ENCODE peak calls at places on chromosomes 2 and 18, in four cellular contexts. One of them, this sample, is unnamed.

GRCh38 chr2:393711-394696 is 106.1 kb upstream of the ALKAL2 start:
- DNase-seq in H9: no peak
- DNase-seq in neuronal stem cell: peak; percentile 12
- DNase-seq in IMR-90: no peak
- DNase-seq in this sample: peak; percentile 94

GRCh38 chr2:128260239-128261138 is 58.2 kb downstream of the HS6ST1 start:
- DNase-seq in IMR-90: peak; percentile 81
- DNase-seq in neuronal stem cell: peak; percentile 61
- DNase-seq in H9: peak; percentile 83
- DNase-seq in this sample: peak; percentile 78

GRCh38 chr2:190596998-190597397 is 51.9 kb upstream of the NAB1 start:
- DNase-seq in IMR-90: no peak
- DNase-seq in H9: no peak
- DNase-seq in neuronal stem cell: no peak
- DNase-seq in this sample: no peak

GRCh38 chr18:23154823-23155517 is 19.7 kb downstream of the CABLES1 start:
- DNase-seq in IMR-90: no peak
- DNase-seq in neuronal stem cell: no peak
- DNase-seq in H9: no peak
- DNase-seq in this sample: no peak

GRCh38 chr2:162166174-162166573 is 14.1 kb upstream of the GCG start:
- DNase-seq in neuronal stem cell: no peak
- DNase-seq in H9: no peak
- DNase-seq in IMR-90: no peak
- DNase-seq in this sample: no peak

GRCh38 chr2:185970148-185970852 is 231.7 kb downstream of the FSIP2 start:
- DNase-seq in H9: no peak
- DNase-seq in IMR-90: no peak
- DNase-seq in neuronal stem cell: no peak
- DNase-seq in this sample: no peak

GRCh38 chr18:3455938-3456685 is 6.1 kb downstream of the TGIF1 start:
- DNase-seq in IMR-90: peak; percentile 54
- DNase-seq in H9: no peak
- DNase-seq in neuronal stem cell: no peak
- DNase-seq in this sample: peak; percentile 39

GRCh38 chr2:97645112-97645699 is 656 bp upstream of the COX5B start:
- DNase-seq in neuronal stem cell: peak; percentile 11
- DNase-seq in IMR-90: no peak
- DNase-seq in H9: peak; percentile 41
- DNase-seq in this sample: no peak

GRCh38 chr2:47046271-47046670 is 108.8 kb downstream of the STPG4 start:
- DNase-seq in H9: no peak
- DNase-seq in neuronal stem cell: no peak
- DNase-seq in IMR-90: no peak
- DNase-seq in this sample: no peak

GRCh38 chr18:79792988-79793355 is 4.8 kb upstream of the KCNG2 start:
- DNase-seq in neuronal stem cell: no peak
- DNase-seq in H9: no peak
- DNase-seq in IMR-90: no peak
- DNase-seq in this sample: no peak

GRCh38 chr2:140256080-140256479 is 1475.9 kb upstream of the NXPH2 start:
- DNase-seq in H9: no peak
- DNase-seq in neuronal stem cell: no peak
- DNase-seq in IMR-90: no peak
- DNase-seq in this sample: no peak

GRCh38 chr18:45521151-45521550 is 94.1 kb upstream of the SLC14A2 start:
- DNase-seq in IMR-90: peak; percentile 67
- DNase-seq in neuronal stem cell: no peak
- DNase-seq in H9: no peak
- DNase-seq in this sample: peak; percentile 10

GRCh38 chr2:213069531-213069930 is 81.9 kb downstream of the IKZF2 start:
- DNase-seq in H9: no peak
- DNase-seq in IMR-90: peak; percentile 15
- DNase-seq in neuronal stem cell: no peak
- DNase-seq in this sample: no peak

GRCh38 chr2:123080331-123080730 is 944.8 kb upstream of the CNTNAP5 start:
- DNase-seq in IMR-90: no peak
- DNase-seq in H9: no peak
- DNase-seq in neuronal stem cell: no peak
- DNase-seq in this sample: no peak

GRCh38 chr18:23998811-23999210 is 15.7 kb upstream of the TTC39C start:
- DNase-seq in H9: no peak
- DNase-seq in neuronal stem cell: no peak
- DNase-seq in IMR-90: no peak
- DNase-seq in this sample: no peak

GRCh38 chr18:52869942-52870907 is 530.2 kb downstream of the DCC start:
- DNase-seq in H9: peak; percentile 74
- DNase-seq in neuronal stem cell: peak; percentile 17
- DNase-seq in IMR-90: no peak
- DNase-seq in this sample: no peak

GRCh38 chr2:102021776-102022175 is 30.0 kb downstream of the IL1R2 start:
- DNase-seq in H9: no peak
- DNase-seq in IMR-90: no peak
- DNase-seq in neuronal stem cell: no peak
- DNase-seq in this sample: no peak

GRCh38 chr2:28036307-28036706 is 145.8 kb downstream of the BABAM2 start:
- DNase-seq in H9: no peak
- DNase-seq in IMR-90: peak; percentile 30
- DNase-seq in neuronal stem cell: no peak
- DNase-seq in this sample: peak; percentile 53

GRCh38 chr2:171673928-171674327 is 13.3 kb upstream of the DYNC1I2 start:
- DNase-seq in neuronal stem cell: no peak
- DNase-seq in IMR-90: peak; percentile 18
- DNase-seq in H9: no peak
- DNase-seq in this sample: no peak

GRCh38 chr2:216594081-216594480 is 39.1 kb upstream of the IGFBP2 start:
- DNase-seq in IMR-90: no peak
- DNase-seq in H9: no peak
- DNase-seq in neuronal stem cell: no peak
- DNase-seq in this sample: no peak

GRCh38 chr2:15955232-15955983 is 15.1 kb downstream of the MYCN start:
- DNase-seq in IMR-90: no peak
- DNase-seq in H9: no peak
- DNase-seq in neuronal stem cell: no peak
- DNase-seq in this sample: no peak

GRCh38 chr2:104340879-104341812 is 512.8 kb upstream of the POU3F3 start:
- DNase-seq in IMR-90: no peak
- DNase-seq in neuronal stem cell: no peak
- DNase-seq in H9: no peak
- DNase-seq in this sample: no peak

GRCh38 chr2:51013060-51013746 is 18.7 kb downstream of the NRXN1 start:
- DNase-seq in IMR-90: peak; percentile 12
- DNase-seq in neuronal stem cell: peak; percentile 8
- DNase-seq in H9: peak; percentile 75
- DNase-seq in this sample: no peak

GRCh38 chr2:45649457-45649854 is 2.0 kb upstream of the PRKCE start:
- DNase-seq in neuronal stem cell: no peak
- DNase-seq in IMR-90: peak; percentile 13
- DNase-seq in H9: no peak
- DNase-seq in this sample: no peak

DNA sequence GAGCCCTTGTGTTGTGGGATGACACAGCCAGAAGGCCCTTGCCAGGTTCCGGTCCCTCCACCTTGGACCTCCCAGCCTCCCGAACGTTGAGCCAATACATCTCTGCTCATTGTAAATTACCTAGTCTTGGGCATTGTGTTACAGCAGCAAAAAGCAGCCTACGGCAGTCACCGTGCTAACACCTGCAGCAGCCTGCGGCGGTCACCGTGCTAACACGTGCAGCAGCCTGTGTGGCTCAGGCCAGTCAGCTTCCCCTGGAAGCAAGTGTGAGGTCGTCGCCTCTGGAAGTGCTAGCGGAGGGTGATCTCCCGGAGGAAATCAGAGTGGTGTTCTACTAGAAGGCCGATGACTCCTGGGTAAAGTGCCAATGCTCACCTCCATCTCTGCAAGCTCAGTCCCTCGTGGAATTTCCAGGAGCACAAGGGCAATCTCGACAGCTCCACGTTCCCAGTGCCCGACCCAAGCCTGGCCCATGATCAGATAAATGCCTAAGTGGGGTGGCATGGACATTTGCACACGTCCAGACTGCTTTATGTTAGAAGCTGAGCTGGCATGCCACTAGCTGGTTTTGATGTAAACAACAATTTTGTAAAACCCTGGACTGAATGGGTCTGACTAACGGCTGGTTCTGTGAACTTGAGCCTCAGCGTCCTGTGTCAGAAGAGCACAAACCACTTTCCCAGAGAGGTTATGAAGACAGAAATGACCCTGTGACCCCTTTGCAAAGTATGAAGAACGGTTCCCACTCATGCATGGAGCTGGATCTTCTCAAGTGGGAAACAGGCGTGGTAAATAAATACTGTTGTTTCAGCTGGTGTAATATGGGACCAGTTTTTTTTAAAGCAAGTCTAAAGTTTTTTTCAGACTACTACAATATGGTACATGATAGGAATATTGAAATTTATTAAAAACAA is 11.4 kb upstream of the CNDP1 start:
- DNase-seq in IMR-90: no peak
- DNase-seq in H9: peak; percentile 25
- DNase-seq in neuronal stem cell: no peak
- DNase-seq in this sample: no peak
- H2BK120ac ChIP-seq in IMR-90: no peak overlapping the region
- H2BK120ac ChIP-seq in H9: no peak overlapping the region
- H2BK120ac ChIP-seq in neuronal stem cell: no peak overlapping the region
- H2BK120ac ChIP-seq in this sample: no peak overlapping the region

DNA sequence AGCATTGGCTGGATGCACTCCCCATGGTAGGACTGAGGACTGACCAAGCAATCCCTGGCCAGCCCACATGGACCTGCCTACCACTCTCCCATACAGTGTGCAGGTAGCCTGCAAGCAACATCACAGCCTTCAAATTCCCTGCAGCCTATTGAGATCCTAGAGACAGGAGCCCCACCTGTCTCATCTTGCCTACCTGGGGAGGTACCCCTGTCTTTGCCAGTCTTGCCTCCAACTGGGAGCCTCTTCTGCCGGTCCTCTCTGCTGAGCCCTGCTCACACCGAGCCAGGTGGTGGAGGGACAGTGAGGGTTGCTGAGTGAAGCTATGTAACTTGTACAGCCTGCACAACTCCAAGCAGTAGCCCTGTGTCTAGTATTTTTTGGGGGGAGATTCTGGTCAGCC is 29.9 kb downstream of the TTC32 start:
- DNase-seq in neuronal stem cell: no peak
- DNase-seq in H9: no peak
- DNase-seq in IMR-90: no peak
- DNase-seq in this sample: no peak
- H2BK120ac ChIP-seq in neuronal stem cell: no peak overlapping the region
- H2BK120ac ChIP-seq in H9: no peak overlapping the region
- H2BK120ac ChIP-seq in IMR-90: no peak overlapping the region
- H2BK120ac ChIP-seq in this sample: no peak overlapping the region

GRCh38 chr2:233419626-233420431 is 65.5 kb downstream of the DGKD start:
- DNase-seq in neuronal stem cell: no peak
- DNase-seq in IMR-90: peak; percentile 31
- DNase-seq in H9: no peak
- DNase-seq in this sample: no peak

GRCh38 chr2:233423436-233423860 is 69.2 kb downstream of the DGKD start:
- DNase-seq in IMR-90: no peak
- DNase-seq in neuronal stem cell: no peak
- DNase-seq in H9: no peak
- DNase-seq in this sample: no peak

GRCh38 chr2:233422649-233423435 is 68.5 kb downstream of the DGKD start:
- DNase-seq in H9: no peak
- DNase-seq in neuronal stem cell: no peak
- DNase-seq in IMR-90: no peak
- DNase-seq in this sample: no peak

GRCh38 chr2:233422050-233422639 is 67.9 kb downstream of the DGKD start:
- DNase-seq in neuronal stem cell: no peak
- DNase-seq in H9: no peak
- DNase-seq in IMR-90: no peak
- DNase-seq in this sample: no peak

DNA sequence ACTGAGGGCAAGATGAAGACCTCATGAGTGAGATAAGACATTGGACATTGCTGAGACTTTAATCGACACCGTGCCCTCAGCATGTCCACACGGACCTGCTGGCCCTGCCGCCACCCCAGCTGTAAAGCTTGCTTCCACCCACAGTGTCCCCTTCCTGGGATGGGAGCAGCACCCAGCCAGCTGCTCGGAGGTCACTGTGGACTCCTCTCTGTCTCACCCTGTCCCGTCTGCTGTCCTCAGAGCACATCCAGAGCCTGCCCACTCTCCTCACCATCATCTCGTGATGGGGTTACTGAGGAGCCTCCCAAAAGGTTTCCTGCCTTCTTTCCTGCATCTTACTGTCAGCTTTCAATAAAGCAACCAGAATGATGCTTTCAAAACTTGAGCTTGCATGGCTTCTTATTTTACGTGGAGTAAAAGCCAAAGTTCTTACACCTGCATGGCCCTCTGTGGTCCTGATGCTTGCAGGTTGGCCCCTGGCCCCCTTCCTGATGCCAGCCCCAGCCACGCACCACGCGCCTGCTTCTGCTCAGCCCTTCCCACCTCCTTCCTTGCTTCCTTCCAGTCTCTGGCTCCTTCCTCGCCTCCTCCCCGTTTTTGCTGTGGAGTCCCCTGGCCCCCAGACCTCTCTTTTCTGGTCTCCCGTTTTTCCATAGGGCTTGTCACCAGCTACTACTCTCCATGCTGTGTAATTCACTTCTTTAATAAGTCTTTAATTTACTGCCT is 67.0 kb downstream of the DGKD start:
- DNase-seq in H9: no peak
- DNase-seq in IMR-90: no peak
- DNase-seq in neuronal stem cell: no peak
- DNase-seq in this sample: no peak
- H2BK120ac ChIP-seq in H9: no peak overlapping the region
- H2BK120ac ChIP-seq in IMR-90: peak overlapping the region; percentile 64
- H2BK120ac ChIP-seq in neuronal stem cell: no peak overlapping the region
- H2BK120ac ChIP-seq in this sample: no peak overlapping the region

GRCh38 chr18:74898965-74899364 is 301.3 kb downstream of the ZNF407 start:
- DNase-seq in H9: no peak
- DNase-seq in IMR-90: peak; percentile 68
- DNase-seq in neuronal stem cell: no peak
- DNase-seq in this sample: no peak

GRCh38 chr18:74902170-74902465 is 304.4 kb downstream of the ZNF407 start:
- DNase-seq in H9: no peak
- DNase-seq in neuronal stem cell: no peak
- DNase-seq in IMR-90: no peak
- DNase-seq in this sample: no peak

GRCh38 chr18:74897971-74898657 is 300.4 kb downstream of the ZNF407 start:
- DNase-seq in neuronal stem cell: no peak
- DNase-seq in IMR-90: peak; percentile 85
- DNase-seq in H9: no peak
- DNase-seq in this sample: no peak

GRCh38 chr18:74901347-74902169 is 303.9 kb downstream of the ZNF407 start:
- DNase-seq in H9: no peak
- DNase-seq in IMR-90: peak; percentile 17
- DNase-seq in neuronal stem cell: no peak
- DNase-seq in this sample: no peak

GRCh38 chr18:74899554-74899953 is 301.9 kb downstream of the ZNF407 start:
- DNase-seq in IMR-90: no peak
- DNase-seq in neuronal stem cell: no peak
- DNase-seq in H9: no peak
- DNase-seq in this sample: no peak
- H2BK120ac ChIP-seq in IMR-90: peak overlapping the region; percentile 71
- H2BK120ac ChIP-seq in neuronal stem cell: no peak overlapping the region
- H2BK120ac ChIP-seq in H9: no peak overlapping the region
- H2BK120ac ChIP-seq in this sample: no peak overlapping the region

This sample was measured in trophoblast cell.